ENCODE peak calls at places on chromosomes 16 and 17, in eight cellular contexts. S is T follicular helper cell; T is fibroblast of gingiva; H is heart right ventricle; C is activated naive CD4-positive, alpha-beta T cell treated with anti-CD3 and anti-CD28 coated beads for 36 hours; G is T-helper 2 cell; P is nucleus accumbens; A is AG09309. Z is an unnamed sample.

GRCh38 chr17:72850410-72850809 is 242.1 kb downstream of the SLC39A11 start:
- DNase-seq in H (no peak), P (no peak), A (peak; percentile 38), T (peak; percentile 56), G (no peak), C (no peak), S (no peak), Z (no peak)

GRCh38 chr16:10181196-10182162 is 749 bp downstream of the GRIN2A start:
- DNase-seq in H (peak; percentile 70), C (peak; percentile 50), P (peak; percentile 18), T (peak; percentile 23), A (no peak), S (no peak), G (peak; percentile 53), Z (peak; percentile 79)

GRCh38 chr17:18968945-18969887 is 17.3 kb downstream of the SLC5A10 start:
- DNase-seq in C (no peak), G (no peak), S (no peak), H (no peak), T (no peak), A (no peak), P (no peak), Z (no peak)

GRCh38 chr17:82218349-82219075 is 5.9 kb upstream of the CCDC57 start:
- DNase-seq in P (no peak), H (no peak), G (no peak), T (no peak), S (no peak), C (no peak), A (no peak), Z (no peak)

GRCh38 chr16:8519179-8519578 is 71.1 kb downstream of the TMEM114 start:
- DNase-seq in H (no peak), G (no peak), C (no peak), T (no peak), A (no peak), S (no peak), P (no peak), Z (no peak)

GRCh38 chr17:76255801-76256429 is 9.2 kb upstream of the UBALD2 start:
- DNase-seq in C (no peak), S (no peak), G (no peak), P (no peak), H (no peak), T (no peak), A (no peak), Z (no peak)

GRCh38 chr16:15650698-15651161 is 685 bp downstream of the NDE1 start:
- DNase-seq in C (peak; percentile 79), G (peak; percentile 59), P (no peak), T (peak; percentile 36), S (no peak), A (no peak), H (no peak), Z (no peak)

GRCh38 chr16:75296606-75297005 is 45.2 kb upstream of the BCAR1 start:
- DNase-seq in H (peak; percentile 21), A (no peak), S (no peak), G (no peak), T (no peak), P (peak; percentile 49), C (no peak), Z (peak; percentile 21)

GRCh38 chr17:53032861-53033271 is 789.9 kb upstream of the KIF2B start:
- DNase-seq in G (peak; percentile 9), T (no peak), A (no peak), C (peak; percentile 5), S (no peak), P (no peak), H (no peak), Z (no peak)

GRCh38 chr17:63932721-63933120 is 590 bp upstream of the CD79B start:
- DNase-seq in G (no peak), T (no peak), C (no peak), S (no peak), P (no peak), A (no peak), H (no peak), Z (no peak)

GRCh38 chr16:73996624-73997339 is 299.8 kb upstream of the PSMD7 start:
- DNase-seq in S (no peak), H (no peak), G (no peak), A (no peak), C (no peak), T (no peak), P (no peak), Z (no peak)

GRCh38 chr16:81445926-81446317 is 1.3 kb downstream of the CMIP start:
- DNase-seq in G (no peak), P (no peak), C (no peak), S (no peak), H (no peak), T (no peak), A (no peak), Z (no peak)

GRCh38 chr16:53084141-53084541 is 29.4 kb downstream of the CHD9 start:
- DNase-seq in H (no peak), S (no peak), A (no peak), P (no peak), C (no peak), T (no peak), G (no peak), Z (peak; percentile 40)

GRCh38 chr16:25691519-25692091 is at the start of gene HS3ST4:
- DNase-seq in T (no peak), A (no peak), P (no peak), C (no peak), G (no peak), H (no peak), S (no peak), Z (no peak)

GRCh38 chr17:61656721-61657217 is 65.8 kb upstream of the NACA2 start:
- DNase-seq in A (no peak), G (no peak), H (no peak), C (no peak), S (no peak), P (no peak), T (no peak), Z (no peak)

GRCh38 chr16:64864232-64864803 is 257.5 kb downstream of the CDH11 start:
- DNase-seq in C (no peak), P (no peak), A (peak; percentile 61), H (no peak), G (no peak), S (no peak), T (peak; percentile 71), Z (no peak)

GRCh38 chr17:15414502-15415348 is 52.7 kb downstream of the CDRT4 start:
- DNase-seq in T (peak; percentile 75), A (no peak), S (no peak), H (peak; percentile 75), C (no peak), P (peak; percentile 18), G (no peak), Z (peak; percentile 83)

GRCh38 chr17:28925912-28926365 is 23.1 kb upstream of the DHRS13 start:
- DNase-seq in C (peak; percentile 58), H (no peak), S (peak; percentile 45), P (no peak), A (peak; percentile 71), G (peak; percentile 95), T (peak; percentile 82), Z (no peak)

GRCh38 chr16:84931506-84931905 is 79.8 kb downstream of the ZDHHC7 start:
- DNase-seq in T (no peak), S (no peak), H (no peak), G (no peak), A (no peak), C (no peak), P (no peak), Z (no peak)

Z was measured in posterior cingulate gyrus.